ENCODE peak calls at places on chromosomes 5 and 9, in six cellular contexts. L is HS-5, R is activated gamma-delta T cell treated with Interleukin-2 at 50 U/mL for 16 hours, E is GM13976, M is Caki2, U is gastrocnemius medialis. F is an unnamed sample.

GRCh38 chr9:88960632-88961031 is 30.6 kb upstream of the S1PR3 start:
- DNase-seq in L (no peak), R (no peak), E (no peak), M (no peak), U (no peak), F (no peak)

GRCh38 chr5:36305571-36306326 is 4.0 kb upstream of the RANBP3L start:
- DNase-seq in L (peak), R (no peak), E (peak), M (peak), U (peak), F (no peak)

GRCh38 chr9:119500072-119500771 is 131.0 kb upstream of the BRINP1 start:
- DNase-seq in L (no peak), R (no peak), E (no peak), M (no peak), U (no peak), F (no peak)

GRCh38 chr5:116506448-116506847 is 68.2 kb downstream of the SEMA6A start:
- DNase-seq in L (no peak), R (no peak), E (no peak), M (no peak), U (no peak), F (no peak)

GRCh38 chr5:79237735-79238560 is 2.0 kb downstream of the JMY start:
- DNase-seq in L (no peak), R (no peak), E (no peak), M (no peak), U (no peak), F (no peak)

GRCh38 chr5:154970759-154971158 is 29.9 kb downstream of the MRPL22 start:
- DNase-seq in L (no peak), R (no peak), E (no peak), M (no peak), U (no peak), F (no peak)

GRCh38 chr5:88827997-88828396 is 55.0 kb downstream of the MEF2C start:
- DNase-seq in L (no peak), R (no peak), E (no peak), M (no peak), U (no peak), F (no peak)

GRCh38 chr9:91927912-91928510 is 22.0 kb downstream of the ROR2 start:
- DNase-seq in L (no peak), R (no peak), E (no peak), M (no peak), U (no peak), F (no peak)

GRCh38 chr5:174720612-174721521 is 3.5 kb upstream of the MSX2 start:
- DNase-seq in L (no peak), R (no peak), E (no peak), M (no peak), U (no peak), F (no peak)

GRCh38 chr9:79660615-79661014 is 88.8 kb downstream of the TLE4 start:
- DNase-seq in L (no peak), R (no peak), E (no peak), M (no peak), U (no peak), F (no peak)

GRCh38 chr9:114786251-114786650 is 19.6 kb downstream of the TNFSF15 start:
- DNase-seq in L (no peak), R (no peak), E (no peak), M (no peak), U (no peak), F (no peak)

GRCh38 chr5:122259995-122260394 is 52.0 kb upstream of the SNCAIP start:
- DNase-seq in L (peak), R (no peak), E (no peak), M (no peak), U (no peak), F (no peak)

GRCh38 chr9:21392270-21392669 is 7.1 kb upstream of the IFNA2 start:
- DNase-seq in L (no peak), R (no peak), E (no peak), M (peak), U (no peak), F (no peak)

GRCh38 chr9:36963356-36963755 is 70.7 kb downstream of the PAX5 start:
- DNase-seq in L (no peak), R (no peak), E (no peak), M (no peak), U (no peak), F (no peak)

GRCh38 chr9:38641985-38642864 is 21.8 kb upstream of the ANKRD18A start:
- DNase-seq in L (no peak), R (no peak), E (peak), M (peak), U (no peak), F (no peak)

GRCh38 chr9:134534661-134535080 is 106.9 kb upstream of the COL5A1 start:
- DNase-seq in L (no peak), R (no peak), E (no peak), M (no peak), U (no peak), F (no peak)

GRCh38 chr9:133054966-133055365 is 6.8 kb upstream of the CEL start:
- DNase-seq in L (no peak), R (no peak), E (no peak), M (no peak), U (peak), F (no peak)

GRCh38 chr9:129576546-129577543 is 44.1 kb downstream of the C9orf50 start:
- DNase-seq in L (no peak), R (no peak), E (no peak), M (no peak), U (no peak), F (no peak)

GRCh38 chr5:115685966-115686691 is 60.3 kb upstream of the TMED7 start:
- DNase-seq in L (no peak), R (no peak), E (no peak), M (no peak), U (peak), F (no peak)

GRCh38 chr5:127685662-127686061 is 17.5 kb upstream of the CCDC192 start:
- DNase-seq in L (no peak), R (no peak), E (no peak), M (no peak), U (no peak), F (no peak)

GRCh38 chr5:146962801-146963355 is 84.3 kb upstream of the PPP2R2B start:
- DNase-seq in L (peak), R (no peak), E (no peak), M (peak), U (no peak), F (no peak)

GRCh38 chr5:83488821-83489220 is 17.3 kb downstream of the VCAN start:
- DNase-seq in L (no peak), R (no peak), E (no peak), M (no peak), U (no peak), F (no peak)

GRCh38 chr5:54701179-54701578 is 183.6 kb downstream of the SNX18 start:
- DNase-seq in L (peak), R (no peak), E (no peak), M (peak), U (no peak), F (no peak)

GRCh38 chr5:123585871-123586270 is 73.9 kb downstream of the CSNK1G3 start:
- DNase-seq in L (no peak), R (no peak), E (no peak), M (no peak), U (no peak), F (no peak)

GRCh38 chr5:175223336-175223735 is 220.6 kb downstream of the DRD1 start:
- DNase-seq in L (no peak), R (no peak), E (no peak), M (no peak), U (no peak), F (no peak)

GRCh38 chr5:132301341-132302274 is 7.4 kb downstream of the SLC22A4 start:
- DNase-seq in L (no peak), R (no peak), E (no peak), M (no peak), U (no peak), F (no peak)

GRCh38 chr5:179278546-179278945 is 66.7 kb downstream of the ADAMTS2 start:
- DNase-seq in L (no peak), R (no peak), E (no peak), M (no peak), U (no peak), F (no peak)

GRCh38 chr5:142955628-142956027 is 185.5 kb downstream of the ARHGAP26 start:
- DNase-seq in L (no peak), R (no peak), E (no peak), M (no peak), U (no peak), F (no peak)

GRCh38 chr5:2701592-2701991 is 49.9 kb downstream of the IRX2 start:
- DNase-seq in L (no peak), R (no peak), E (no peak), M (no peak), U (no peak), F (no peak)

GRCh38 chr5:50667653-50668403 is 1.4 kb downstream of the PARP8 start:
- DNase-seq in L (peak), R (peak), E (peak), M (peak), U (peak), F (peak)

F was measured in activated T-helper 1 cell treated with Interleukin-2 at 50 U/mL for 16 hours.